ENCODE peak calls at places on chromosomes 13 and 19, in nine cellular contexts. One of them, this sample, is unnamed.

GRCh38 chr13:52995946-52996345 is 32.7 kb upstream of the OLFM4 start:
- DNase-seq in thoracic aorta: no peak
- DNase-seq in choroid plexus epithelial cell: no peak
- DNase-seq in CD14-positive monocyte: no peak
- DNase-seq in RWPE2: no peak
- DNase-seq in ascending aorta: no peak
- DNase-seq in sigmoid colon: no peak
- DNase-seq in ovary: no peak
- DNase-seq in glutamatergic neuron: no peak
- DNase-seq in this sample: no peak

GRCh38 chr19:33241530-33242101 is 16.0 kb upstream of the SLC7A10 start:
- DNase-seq in RWPE2: no peak
- DNase-seq in ascending aorta: no peak
- DNase-seq in ovary: no peak
- DNase-seq in CD14-positive monocyte: peak
- DNase-seq in thoracic aorta: no peak
- DNase-seq in sigmoid colon: no peak
- DNase-seq in choroid plexus epithelial cell: peak
- DNase-seq in glutamatergic neuron: no peak
- DNase-seq in this sample: peak

GRCh38 chr19:44846455-44847143 is 502 bp downstream of the NECTIN2 start:
- DNase-seq in choroid plexus epithelial cell: peak
- DNase-seq in CD14-positive monocyte: no peak
- DNase-seq in glutamatergic neuron: peak
- DNase-seq in sigmoid colon: peak
- DNase-seq in RWPE2: no peak
- DNase-seq in thoracic aorta: no peak
- DNase-seq in ovary: peak
- DNase-seq in ascending aorta: no peak
- DNase-seq in this sample: no peak

GRCh38 chr13:24497742-24498141 is 14.8 kb downstream of the PARP4 start:
- DNase-seq in ascending aorta: no peak
- DNase-seq in ovary: no peak
- DNase-seq in choroid plexus epithelial cell: no peak
- DNase-seq in RWPE2: no peak
- DNase-seq in CD14-positive monocyte: no peak
- DNase-seq in sigmoid colon: no peak
- DNase-seq in thoracic aorta: no peak
- DNase-seq in glutamatergic neuron: no peak
- DNase-seq in this sample: no peak

GRCh38 chr19:17391371-17392151 is 2.4 kb downstream of the CCDC194 start:
- DNase-seq in choroid plexus epithelial cell: no peak
- DNase-seq in RWPE2: no peak
- DNase-seq in ovary: no peak
- DNase-seq in glutamatergic neuron: no peak
- DNase-seq in ascending aorta: no peak
- DNase-seq in thoracic aorta: no peak
- DNase-seq in CD14-positive monocyte: no peak
- DNase-seq in sigmoid colon: no peak
- DNase-seq in this sample: no peak

GRCh38 chr19:8085606-8086464 is 33.3 kb downstream of the CCL25 start:
- DNase-seq in ovary: no peak
- DNase-seq in RWPE2: no peak
- DNase-seq in choroid plexus epithelial cell: no peak
- DNase-seq in CD14-positive monocyte: no peak
- DNase-seq in glutamatergic neuron: no peak
- DNase-seq in thoracic aorta: no peak
- DNase-seq in ascending aorta: no peak
- DNase-seq in sigmoid colon: no peak
- DNase-seq in this sample: no peak

GRCh38 chr19:46213156-46213555 is 16.4 kb upstream of the IGFL1 start:
- DNase-seq in sigmoid colon: no peak
- DNase-seq in ovary: no peak
- DNase-seq in glutamatergic neuron: no peak
- DNase-seq in ascending aorta: no peak
- DNase-seq in thoracic aorta: no peak
- DNase-seq in CD14-positive monocyte: no peak
- DNase-seq in choroid plexus epithelial cell: no peak
- DNase-seq in RWPE2: no peak
- DNase-seq in this sample: no peak

GRCh38 chr13:19794552-19795143 is 11.9 kb upstream of the PSPC1 start:
- DNase-seq in ascending aorta: no peak
- DNase-seq in RWPE2: no peak
- DNase-seq in glutamatergic neuron: no peak
- DNase-seq in ovary: no peak
- DNase-seq in CD14-positive monocyte: no peak
- DNase-seq in sigmoid colon: no peak
- DNase-seq in thoracic aorta: no peak
- DNase-seq in choroid plexus epithelial cell: no peak
- DNase-seq in this sample: no peak

GRCh38 chr19:55172741-55173140 is 6.3 kb upstream of the DNAAF3 start:
- DNase-seq in choroid plexus epithelial cell: peak
- DNase-seq in thoracic aorta: no peak
- DNase-seq in ascending aorta: no peak
- DNase-seq in glutamatergic neuron: no peak
- DNase-seq in CD14-positive monocyte: no peak
- DNase-seq in sigmoid colon: no peak
- DNase-seq in RWPE2: no peak
- DNase-seq in ovary: no peak
- DNase-seq in this sample: no peak

GRCh38 chr13:42392706-42393572 is 121.0 kb downstream of the AKAP11 start:
- DNase-seq in thoracic aorta: no peak
- DNase-seq in ovary: no peak
- DNase-seq in RWPE2: no peak
- DNase-seq in sigmoid colon: no peak
- DNase-seq in choroid plexus epithelial cell: peak
- DNase-seq in glutamatergic neuron: no peak
- DNase-seq in ascending aorta: no peak
- DNase-seq in CD14-positive monocyte: no peak
- DNase-seq in this sample: peak

GRCh38 chr13:75959861-75960481 is 323.8 kb downstream of the LMO7 start:
- DNase-seq in ovary: no peak
- DNase-seq in choroid plexus epithelial cell: no peak
- DNase-seq in RWPE2: no peak
- DNase-seq in thoracic aorta: no peak
- DNase-seq in CD14-positive monocyte: no peak
- DNase-seq in sigmoid colon: no peak
- DNase-seq in ascending aorta: no peak
- DNase-seq in glutamatergic neuron: no peak
- DNase-seq in this sample: no peak

GRCh38 chr13:98324105-98324504 is 147.0 kb upstream of the RNF113B start:
- DNase-seq in thoracic aorta: no peak
- DNase-seq in CD14-positive monocyte: no peak
- DNase-seq in sigmoid colon: no peak
- DNase-seq in choroid plexus epithelial cell: peak
- DNase-seq in ascending aorta: no peak
- DNase-seq in glutamatergic neuron: no peak
- DNase-seq in ovary: no peak
- DNase-seq in RWPE2: no peak
- DNase-seq in this sample: no peak

GRCh38 chr13:29105779-29106178 is 285.6 kb downstream of the MTUS2 start:
- DNase-seq in glutamatergic neuron: no peak
- DNase-seq in RWPE2: no peak
- DNase-seq in ovary: no peak
- DNase-seq in choroid plexus epithelial cell: no peak
- DNase-seq in CD14-positive monocyte: no peak
- DNase-seq in ascending aorta: no peak
- DNase-seq in thoracic aorta: no peak
- DNase-seq in sigmoid colon: no peak
- DNase-seq in this sample: no peak
- TF ChIP-seq CTCF in glutamatergic neuron: no peak
- TF ChIP-seq CTCF in RWPE2: peak
- TF ChIP-seq CTCF in ovary: no peak
- TF ChIP-seq CTCF in choroid plexus epithelial cell: no peak
- TF ChIP-seq CTCF in CD14-positive monocyte: no peak
- TF ChIP-seq CTCF in ascending aorta: no peak
- TF ChIP-seq CTCF in thoracic aorta: no peak
- TF ChIP-seq CTCF in sigmoid colon: no peak
- TF ChIP-seq CTCF in this sample: no peak

DNA sequence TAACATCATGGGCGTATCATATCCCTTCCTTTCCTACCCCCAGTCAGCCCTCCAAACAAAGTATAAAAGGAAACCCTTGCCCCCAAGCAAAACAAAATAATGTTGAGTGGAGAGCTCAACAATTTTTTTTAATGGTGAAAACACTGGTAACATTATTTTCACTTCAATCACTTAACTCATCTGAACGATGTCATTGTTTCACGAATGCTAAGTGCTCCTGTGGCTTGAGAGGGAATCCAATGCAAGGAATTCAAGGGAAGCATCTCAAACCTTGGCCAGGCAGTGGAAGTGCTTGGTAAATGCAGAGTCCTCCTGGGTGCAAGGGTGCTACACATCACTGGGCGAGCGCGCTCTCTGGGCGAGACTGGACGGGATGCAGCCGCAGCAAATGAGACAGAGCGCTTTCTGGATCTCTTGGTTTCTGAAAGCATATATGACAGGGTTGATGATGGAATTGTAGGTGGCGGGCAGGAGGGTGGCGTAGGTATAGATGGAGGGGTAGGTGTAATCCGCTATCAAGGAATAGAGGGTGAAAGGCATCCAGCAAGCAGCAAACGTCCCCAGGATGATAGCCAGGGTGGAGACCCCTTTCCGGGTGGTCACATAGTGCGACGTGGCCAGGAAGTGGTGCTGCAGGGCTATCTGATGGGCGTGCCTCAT is 2.0 kb downstream of the GPR12 start:
- DNase-seq in RWPE2: no peak
- DNase-seq in CD14-positive monocyte: no peak
- DNase-seq in ovary: no peak
- DNase-seq in sigmoid colon: no peak
- DNase-seq in ascending aorta: no peak
- DNase-seq in thoracic aorta: no peak
- DNase-seq in glutamatergic neuron: no peak
- DNase-seq in choroid plexus epithelial cell: no peak
- DNase-seq in this sample: no peak
- TF ChIP-seq CTCF in RWPE2: no peak
- TF ChIP-seq CTCF in CD14-positive monocyte: no peak
- TF ChIP-seq CTCF in ovary: no peak
- TF ChIP-seq CTCF in sigmoid colon: no peak
- TF ChIP-seq CTCF in ascending aorta: no peak
- TF ChIP-seq CTCF in thoracic aorta: no peak
- TF ChIP-seq CTCF in glutamatergic neuron: no peak
- TF ChIP-seq CTCF in choroid plexus epithelial cell: no peak
- TF ChIP-seq CTCF in this sample: no peak

GRCh38 chr19:5563941-5564612 is 3.7 kb downstream of the TINCR start:
- DNase-seq in glutamatergic neuron: no peak
- DNase-seq in ovary: no peak
- DNase-seq in ascending aorta: no peak
- DNase-seq in thoracic aorta: no peak
- DNase-seq in sigmoid colon: no peak
- DNase-seq in choroid plexus epithelial cell: peak
- DNase-seq in CD14-positive monocyte: no peak
- DNase-seq in RWPE2: no peak
- DNase-seq in this sample: no peak

GRCh38 chr19:5561559-5561958 is 6.2 kb downstream of the TINCR start:
- DNase-seq in sigmoid colon: no peak
- DNase-seq in RWPE2: no peak
- DNase-seq in choroid plexus epithelial cell: no peak
- DNase-seq in CD14-positive monocyte: no peak
- DNase-seq in thoracic aorta: no peak
- DNase-seq in ovary: no peak
- DNase-seq in ascending aorta: no peak
- DNase-seq in glutamatergic neuron: no peak
- DNase-seq in this sample: no peak

GRCh38 chr19:5562280-5562679 is 5.5 kb downstream of the TINCR start:
- DNase-seq in thoracic aorta: no peak
- DNase-seq in glutamatergic neuron: no peak
- DNase-seq in ovary: no peak
- DNase-seq in CD14-positive monocyte: no peak
- DNase-seq in sigmoid colon: no peak
- DNase-seq in choroid plexus epithelial cell: no peak
- DNase-seq in ascending aorta: no peak
- DNase-seq in RWPE2: no peak
- DNase-seq in this sample: no peak

GRCh38 chr19:5564930-5565329 is 2.8 kb downstream of the TINCR start:
- DNase-seq in sigmoid colon: no peak
- DNase-seq in thoracic aorta: no peak
- DNase-seq in ascending aorta: no peak
- DNase-seq in RWPE2: no peak
- DNase-seq in ovary: no peak
- DNase-seq in choroid plexus epithelial cell: no peak
- DNase-seq in CD14-positive monocyte: no peak
- DNase-seq in glutamatergic neuron: no peak
- DNase-seq in this sample: no peak

GRCh38 chr19:5563008-5563431 is 4.7 kb downstream of the TINCR start:
- DNase-seq in thoracic aorta: no peak
- DNase-seq in choroid plexus epithelial cell: no peak
- DNase-seq in CD14-positive monocyte: no peak
- DNase-seq in sigmoid colon: no peak
- DNase-seq in ovary: no peak
- DNase-seq in ascending aorta: no peak
- DNase-seq in RWPE2: no peak
- DNase-seq in glutamatergic neuron: no peak
- DNase-seq in this sample: no peak
- TF ChIP-seq CTCF in thoracic aorta: no peak
- TF ChIP-seq CTCF in choroid plexus epithelial cell: no peak
- TF ChIP-seq CTCF in CD14-positive monocyte: no peak
- TF ChIP-seq CTCF in sigmoid colon: no peak
- TF ChIP-seq CTCF in ovary: no peak
- TF ChIP-seq CTCF in ascending aorta: no peak
- TF ChIP-seq CTCF in RWPE2: no peak
- TF ChIP-seq CTCF in glutamatergic neuron: no peak
- TF ChIP-seq CTCF in this sample: no peak

DNA sequence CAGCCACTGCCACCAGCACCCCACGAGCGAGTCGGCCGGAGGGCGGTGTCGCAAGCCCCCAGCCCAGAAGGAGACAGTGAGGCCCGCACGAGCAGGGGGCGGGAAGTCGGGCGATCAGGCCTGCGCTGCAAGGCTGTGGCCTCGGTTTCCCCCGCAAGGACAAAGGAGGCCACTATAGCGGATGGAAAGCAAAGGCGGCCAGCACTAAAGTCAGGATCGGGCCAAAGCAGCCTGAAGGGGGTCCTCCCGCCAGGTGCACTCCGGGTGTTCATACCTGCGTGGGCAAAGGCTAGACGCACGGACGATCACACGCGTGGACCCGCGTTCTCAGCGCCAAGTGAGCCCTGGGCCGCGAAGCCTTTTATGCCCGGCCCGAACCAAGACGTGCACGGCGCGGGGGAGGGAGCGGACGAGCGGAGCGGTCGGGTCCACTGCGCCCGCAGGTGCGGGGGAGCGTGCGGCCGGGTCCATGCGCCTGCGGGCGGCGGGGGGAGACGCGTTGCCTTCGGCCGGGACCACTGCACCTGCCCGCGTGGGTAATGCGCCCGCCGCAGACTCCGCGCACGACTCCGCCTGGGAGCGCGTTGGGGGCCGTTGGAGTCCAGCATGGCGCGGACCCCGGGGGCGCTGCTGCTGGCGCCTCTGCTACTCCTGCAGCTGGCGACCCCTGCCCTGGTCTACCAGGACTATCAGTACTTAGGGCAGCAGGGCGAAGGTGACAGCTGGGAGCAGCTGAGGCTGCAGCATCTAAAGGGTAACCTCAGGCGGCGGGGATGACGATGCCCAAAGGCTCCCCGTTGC is at the start of the genes PRDX2 and THSD8:
- DNase-seq in sigmoid colon: peak
- DNase-seq in ovary: peak
- DNase-seq in ascending aorta: no peak
- DNase-seq in choroid plexus epithelial cell: peak
- DNase-seq in thoracic aorta: no peak
- DNase-seq in glutamatergic neuron: peak
- DNase-seq in RWPE2: peak
- DNase-seq in CD14-positive monocyte: no peak
- DNase-seq in this sample: peak
- TF ChIP-seq CTCF in sigmoid colon: peak
- TF ChIP-seq CTCF in ovary: peak
- TF ChIP-seq CTCF in ascending aorta: peak
- TF ChIP-seq CTCF in choroid plexus epithelial cell: no peak
- TF ChIP-seq CTCF in thoracic aorta: no peak
- TF ChIP-seq CTCF in glutamatergic neuron: peak
- TF ChIP-seq CTCF in RWPE2: no peak
- TF ChIP-seq CTCF in CD14-positive monocyte: no peak
- TF ChIP-seq CTCF in this sample: peak

This sample was measured in activated CD8-positive, alpha-beta T cell treated with anti-CD3 and anti-CD28 coated beads for 36 hours.